ENCODE peak calls at places on chromosomes 16 and 17, in ten cellular contexts. One of them, this sample, is unnamed.

GRCh38 chr16:3065742-3066439 is 451 bp downstream of the IL32 start:
- DNase-seq in Panc1: no peak
- DNase-seq in kidney: peak; percentile 72
- DNase-seq in mesothelial cell of epicardium: no peak
- DNase-seq in esophagus muscularis mucosa: no peak
- DNase-seq in BJ: no peak
- DNase-seq in pancreas: peak; percentile 64
- DNase-seq in GM10248: no peak
- DNase-seq in choroid plexus epithelial cell: no peak
- DNase-seq in fibroblast of lung: no peak
- DNase-seq in this sample: no peak

GRCh38 chr16:58425245-58425644 is 33.0 kb downstream of the GINS3 start:
- DNase-seq in pancreas: no peak
- DNase-seq in Panc1: no peak
- DNase-seq in BJ: no peak
- DNase-seq in esophagus muscularis mucosa: no peak
- DNase-seq in mesothelial cell of epicardium: no peak
- DNase-seq in kidney: no peak
- DNase-seq in choroid plexus epithelial cell: no peak
- DNase-seq in fibroblast of lung: no peak
- DNase-seq in GM10248: no peak
- DNase-seq in this sample: no peak

GRCh38 chr17:29733151-29733550 is 110.4 kb upstream of the CORO6 start:
- DNase-seq in esophagus muscularis mucosa: peak; percentile 72
- DNase-seq in pancreas: no peak
- DNase-seq in kidney: no peak
- DNase-seq in mesothelial cell of epicardium: no peak
- DNase-seq in GM10248: no peak
- DNase-seq in choroid plexus epithelial cell: peak; percentile 83
- DNase-seq in BJ: no peak
- DNase-seq in fibroblast of lung: no peak
- DNase-seq in Panc1: no peak
- DNase-seq in this sample: no peak

GRCh38 chr16:15435216-15435864 is 952 bp downstream of the BMERB1 start:
- DNase-seq in mesothelial cell of epicardium: no peak
- DNase-seq in GM10248: no peak
- DNase-seq in choroid plexus epithelial cell: no peak
- DNase-seq in pancreas: peak; percentile 65
- DNase-seq in Panc1: no peak
- DNase-seq in kidney: no peak
- DNase-seq in esophagus muscularis mucosa: no peak
- DNase-seq in BJ: no peak
- DNase-seq in fibroblast of lung: no peak
- DNase-seq in this sample: no peak

GRCh38 chr17:77841742-77842141 is 116.8 kb upstream of the TNRC6C start:
- DNase-seq in pancreas: peak; percentile 7
- DNase-seq in GM10248: no peak
- DNase-seq in mesothelial cell of epicardium: no peak
- DNase-seq in BJ: no peak
- DNase-seq in choroid plexus epithelial cell: no peak
- DNase-seq in kidney: no peak
- DNase-seq in esophagus muscularis mucosa: no peak
- DNase-seq in Panc1: no peak
- DNase-seq in fibroblast of lung: no peak
- DNase-seq in this sample: no peak

GRCh38 chr16:16019488-16019887 is 70.1 kb downstream of the ABCC1 start:
- DNase-seq in choroid plexus epithelial cell: peak; percentile 34
- DNase-seq in BJ: no peak
- DNase-seq in pancreas: no peak
- DNase-seq in esophagus muscularis mucosa: no peak
- DNase-seq in mesothelial cell of epicardium: no peak
- DNase-seq in GM10248: no peak
- DNase-seq in Panc1: no peak
- DNase-seq in kidney: peak; percentile 41
- DNase-seq in fibroblast of lung: peak; percentile 67
- DNase-seq in this sample: no peak

GRCh38 chr16:28609631-28610594 is at the start of gene SULT1A1:
- DNase-seq in fibroblast of lung: no peak
- DNase-seq in BJ: no peak
- DNase-seq in Panc1: no peak
- DNase-seq in GM10248: no peak
- DNase-seq in mesothelial cell of epicardium: no peak
- DNase-seq in choroid plexus epithelial cell: peak; percentile 40
- DNase-seq in esophagus muscularis mucosa: peak; percentile 92
- DNase-seq in pancreas: peak; percentile 85
- DNase-seq in kidney: peak; percentile 83
- DNase-seq in this sample: no peak

GRCh38 chr16:84670063-84670462 is 21.8 kb downstream of the KLHL36 start:
- DNase-seq in mesothelial cell of epicardium: no peak
- DNase-seq in choroid plexus epithelial cell: no peak
- DNase-seq in GM10248: no peak
- DNase-seq in pancreas: no peak
- DNase-seq in kidney: peak; percentile 51
- DNase-seq in fibroblast of lung: no peak
- DNase-seq in BJ: no peak
- DNase-seq in esophagus muscularis mucosa: no peak
- DNase-seq in Panc1: no peak
- DNase-seq in this sample: no peak

GRCh38 chr17:72392056-72393010 is 271.5 kb downstream of the SOX9 start:
- DNase-seq in mesothelial cell of epicardium: no peak
- DNase-seq in pancreas: no peak
- DNase-seq in Panc1: no peak
- DNase-seq in esophagus muscularis mucosa: no peak
- DNase-seq in choroid plexus epithelial cell: peak; percentile 80
- DNase-seq in kidney: peak; percentile 88
- DNase-seq in fibroblast of lung: peak; percentile 82
- DNase-seq in BJ: no peak
- DNase-seq in GM10248: no peak
- DNase-seq in this sample: no peak

GRCh38 chr17:81322271-81323082 is 27.4 kb upstream of the SLC38A10 start:
- DNase-seq in Panc1: no peak
- DNase-seq in fibroblast of lung: no peak
- DNase-seq in esophagus muscularis mucosa: no peak
- DNase-seq in GM10248: peak; percentile 81
- DNase-seq in mesothelial cell of epicardium: no peak
- DNase-seq in kidney: no peak
- DNase-seq in BJ: no peak
- DNase-seq in choroid plexus epithelial cell: no peak
- DNase-seq in pancreas: no peak
- DNase-seq in this sample: no peak

GRCh38 chr17:81244358-81245023 is 5.4 kb downstream of the NDUFAF8 start:
- DNase-seq in choroid plexus epithelial cell: no peak
- DNase-seq in pancreas: peak; percentile 57
- DNase-seq in fibroblast of lung: no peak
- DNase-seq in BJ: no peak
- DNase-seq in Panc1: no peak
- DNase-seq in mesothelial cell of epicardium: no peak
- DNase-seq in kidney: peak; percentile 73
- DNase-seq in GM10248: no peak
- DNase-seq in esophagus muscularis mucosa: no peak
- DNase-seq in this sample: no peak

GRCh38 chr17:58615768-58616659 is 75.8 kb downstream of the TEX14 start:
- DNase-seq in BJ: no peak
- DNase-seq in Panc1: no peak
- DNase-seq in mesothelial cell of epicardium: no peak
- DNase-seq in GM10248: peak; percentile 73
- DNase-seq in pancreas: no peak
- DNase-seq in esophagus muscularis mucosa: no peak
- DNase-seq in fibroblast of lung: no peak
- DNase-seq in choroid plexus epithelial cell: no peak
- DNase-seq in kidney: no peak
- DNase-seq in this sample: no peak

GRCh38 chr16:58236831-58237230 is 38.9 kb upstream of the CSNK2A2 start:
- DNase-seq in kidney: no peak
- DNase-seq in esophagus muscularis mucosa: no peak
- DNase-seq in choroid plexus epithelial cell: no peak
- DNase-seq in pancreas: no peak
- DNase-seq in mesothelial cell of epicardium: no peak
- DNase-seq in fibroblast of lung: no peak
- DNase-seq in GM10248: no peak
- DNase-seq in Panc1: no peak
- DNase-seq in BJ: no peak
- DNase-seq in this sample: no peak

GRCh38 chr17:73588291-73589095 is 55.8 kb downstream of the SDK2 start:
- DNase-seq in choroid plexus epithelial cell: no peak
- DNase-seq in fibroblast of lung: no peak
- DNase-seq in kidney: no peak
- DNase-seq in esophagus muscularis mucosa: no peak
- DNase-seq in GM10248: no peak
- DNase-seq in mesothelial cell of epicardium: no peak
- DNase-seq in BJ: no peak
- DNase-seq in pancreas: no peak
- DNase-seq in Panc1: no peak
- DNase-seq in this sample: no peak
- TF ChIP-seq CTCF in choroid plexus epithelial cell: no peak
- TF ChIP-seq CTCF in fibroblast of lung: no peak
- TF ChIP-seq CTCF in kidney: no peak
- TF ChIP-seq CTCF in esophagus muscularis mucosa: no peak
- TF ChIP-seq CTCF in GM10248: no peak
- TF ChIP-seq CTCF in mesothelial cell of epicardium: no peak
- TF ChIP-seq CTCF in BJ: no peak
- TF ChIP-seq CTCF in pancreas: no peak
- TF ChIP-seq CTCF in Panc1: no peak
- TF ChIP-seq CTCF in this sample: no peak

GRCh38 chr16:30670072-30670824 is 12.0 kb downstream of the FBRS start:
- DNase-seq in pancreas: no peak
- DNase-seq in esophagus muscularis mucosa: no peak
- DNase-seq in BJ: no peak
- DNase-seq in GM10248: no peak
- DNase-seq in kidney: no peak
- DNase-seq in choroid plexus epithelial cell: no peak
- DNase-seq in Panc1: no peak
- DNase-seq in fibroblast of lung: no peak
- DNase-seq in mesothelial cell of epicardium: no peak
- DNase-seq in this sample: no peak
- TF ChIP-seq CTCF in pancreas: no peak
- TF ChIP-seq CTCF in esophagus muscularis mucosa: no peak
- TF ChIP-seq CTCF in BJ: no peak
- TF ChIP-seq CTCF in GM10248: peak; percentile 9
- TF ChIP-seq CTCF in kidney: no peak
- TF ChIP-seq CTCF in choroid plexus epithelial cell: peak; percentile 16
- TF ChIP-seq CTCF in Panc1: no peak
- TF ChIP-seq CTCF in fibroblast of lung: no peak
- TF ChIP-seq CTCF in mesothelial cell of epicardium: no peak
- TF ChIP-seq CTCF in this sample: no peak

DNA sequence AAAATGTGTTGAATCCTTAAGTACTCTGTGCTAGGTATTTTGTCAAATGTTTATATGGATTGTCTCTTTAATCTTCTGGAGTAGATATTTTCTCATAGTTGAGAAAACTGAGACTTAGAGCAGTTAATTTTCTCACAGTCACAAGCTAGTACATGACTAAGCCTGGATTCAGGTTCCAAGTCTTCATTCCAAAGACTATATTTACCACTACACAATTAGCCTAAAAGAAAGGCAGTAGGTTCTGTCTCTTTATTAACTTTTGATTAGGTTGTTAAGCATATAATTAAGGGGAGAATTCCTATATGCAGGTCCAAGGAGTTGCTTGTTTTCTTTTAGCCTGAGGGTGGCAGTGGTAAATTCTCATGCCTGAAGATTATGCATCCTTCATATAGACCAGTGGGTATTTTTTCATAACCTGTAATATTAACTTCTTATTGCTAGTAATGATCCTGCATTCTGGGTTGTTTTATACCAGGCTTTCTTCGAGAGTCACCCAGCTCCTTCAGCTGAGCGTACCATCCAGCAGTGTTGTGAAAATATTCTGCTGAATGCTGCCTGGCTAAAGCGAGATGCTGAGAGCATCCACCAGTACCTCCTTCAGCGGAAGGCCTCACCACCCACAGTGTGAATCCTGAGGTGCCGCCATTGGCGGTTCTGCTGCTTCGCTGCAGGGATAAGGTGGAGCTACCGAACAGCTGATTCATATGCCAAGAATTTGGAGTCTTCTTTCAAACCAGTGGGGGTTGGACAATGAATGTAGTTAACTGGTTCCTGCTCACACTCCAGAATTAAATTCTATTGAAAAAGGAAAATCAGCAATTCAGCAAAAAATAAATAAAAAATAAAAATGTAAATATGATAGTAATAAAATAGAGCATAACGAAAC is 28.2 kb upstream of the KPNB1 start:
- DNase-seq in pancreas: no peak
- DNase-seq in kidney: peak; percentile 77
- DNase-seq in esophagus muscularis mucosa: no peak
- DNase-seq in BJ: peak; percentile 51
- DNase-seq in choroid plexus epithelial cell: peak; percentile 97
- DNase-seq in fibroblast of lung: peak; percentile 95
- DNase-seq in Panc1: peak; percentile 63
- DNase-seq in GM10248: no peak
- DNase-seq in mesothelial cell of epicardium: peak; percentile 40
- DNase-seq in this sample: peak; percentile 42
- TF ChIP-seq CTCF in pancreas: no peak
- TF ChIP-seq CTCF in kidney: no peak
- TF ChIP-seq CTCF in esophagus muscularis mucosa: no peak
- TF ChIP-seq CTCF in BJ: no peak
- TF ChIP-seq CTCF in choroid plexus epithelial cell: peak; percentile 22
- TF ChIP-seq CTCF in fibroblast of lung: no peak
- TF ChIP-seq CTCF in Panc1: no peak
- TF ChIP-seq CTCF in GM10248: no peak
- TF ChIP-seq CTCF in mesothelial cell of epicardium: no peak
- TF ChIP-seq CTCF in this sample: no peak

GRCh38 chr16:1089439-1089821 is 6.6 kb downstream of the C1QTNF8 start:
- DNase-seq in BJ: no peak
- DNase-seq in GM10248: no peak
- DNase-seq in pancreas: no peak
- DNase-seq in fibroblast of lung: no peak
- DNase-seq in kidney: no peak
- DNase-seq in Panc1: no peak
- DNase-seq in mesothelial cell of epicardium: no peak
- DNase-seq in esophagus muscularis mucosa: no peak
- DNase-seq in choroid plexus epithelial cell: no peak
- DNase-seq in this sample: no peak

GRCh38 chr16:1090620-1091587 is 5.1 kb downstream of the C1QTNF8 start:
- DNase-seq in mesothelial cell of epicardium: no peak
- DNase-seq in esophagus muscularis mucosa: no peak
- DNase-seq in kidney: no peak
- DNase-seq in pancreas: no peak
- DNase-seq in Panc1: no peak
- DNase-seq in BJ: no peak
- DNase-seq in fibroblast of lung: no peak
- DNase-seq in GM10248: no peak
- DNase-seq in choroid plexus epithelial cell: no peak
- DNase-seq in this sample: no peak

GRCh38 chr16:1091992-1092552 is 4.0 kb downstream of the C1QTNF8 start:
- DNase-seq in GM10248: no peak
- DNase-seq in pancreas: no peak
- DNase-seq in Panc1: no peak
- DNase-seq in mesothelial cell of epicardium: no peak
- DNase-seq in kidney: no peak
- DNase-seq in esophagus muscularis mucosa: no peak
- DNase-seq in fibroblast of lung: no peak
- DNase-seq in BJ: no peak
- DNase-seq in choroid plexus epithelial cell: no peak
- DNase-seq in this sample: no peak

GRCh38 chr16:1088295-1089170 is 7.5 kb downstream of the C1QTNF8 start:
- DNase-seq in Panc1: no peak
- DNase-seq in choroid plexus epithelial cell: no peak
- DNase-seq in mesothelial cell of epicardium: no peak
- DNase-seq in pancreas: no peak
- DNase-seq in esophagus muscularis mucosa: no peak
- DNase-seq in BJ: no peak
- DNase-seq in fibroblast of lung: no peak
- DNase-seq in kidney: no peak
- DNase-seq in GM10248: no peak
- DNase-seq in this sample: no peak

GRCh38 chr16:1089822-1090619 is 6.0 kb downstream of the C1QTNF8 start:
- DNase-seq in esophagus muscularis mucosa: no peak
- DNase-seq in BJ: no peak
- DNase-seq in GM10248: no peak
- DNase-seq in fibroblast of lung: no peak
- DNase-seq in choroid plexus epithelial cell: no peak
- DNase-seq in mesothelial cell of epicardium: no peak
- DNase-seq in kidney: peak; percentile 94
- DNase-seq in pancreas: peak; percentile 77
- DNase-seq in Panc1: no peak
- DNase-seq in this sample: peak; percentile 30
- TF ChIP-seq CTCF in esophagus muscularis mucosa: no peak
- TF ChIP-seq CTCF in BJ: no peak
- TF ChIP-seq CTCF in GM10248: no peak
- TF ChIP-seq CTCF in fibroblast of lung: no peak
- TF ChIP-seq CTCF in choroid plexus epithelial cell: no peak
- TF ChIP-seq CTCF in mesothelial cell of epicardium: no peak
- TF ChIP-seq CTCF in kidney: no peak
- TF ChIP-seq CTCF in pancreas: no peak
- TF ChIP-seq CTCF in Panc1: no peak
- TF ChIP-seq CTCF in this sample: no peak

This sample was measured in omental fat pad.